ENCODE peak calls at places on chromosome 12, in four cellular contexts. A is esophagus squamous epithelium, C is BE2C, Y is cardiac muscle cell. E is an unnamed sample.
A peak's percentile ranks its signal among the peaks of the same experiment; 100 is the strongest.

GRCh38 chr12:18552829-18553228 is 185.0 kb downstream of the PLCZ1 start:
- DNase-seq in A (no peak), C (peak; percentile 8), Y (no peak), E (no peak)

GRCh38 chr12:53399896-53400295 is 19.9 kb downstream of the SP1 start:
- DNase-seq in A (no peak), C (no peak), Y (no peak), E (no peak)

GRCh38 chr12:44227601-44228000 is 391.7 kb downstream of the TMEM117 start:
- DNase-seq in A (no peak), C (no peak), Y (no peak), E (no peak)

GRCh38 chr12:92208613-92209121 is 63.0 kb upstream of the BTG1 start:
- DNase-seq in A (no peak), C (no peak), Y (peak; percentile 67), E (no peak)

GRCh38 chr12:117143008-117143532 is 43.9 kb upstream of the TESC start:
- DNase-seq in A (no peak), C (no peak), Y (no peak), E (no peak)

GRCh38 chr12:79765157-79765556 is 74.4 kb upstream of the PAWR start:
- DNase-seq in A (no peak), C (no peak), Y (no peak), E (no peak)

GRCh38 chr12:77339610-77340009 is 274.2 kb upstream of the E2F7 start:
- DNase-seq in A (no peak), C (no peak), Y (peak; percentile 3), E (no peak)

GRCh38 chr12:101777476-101777875 is 38.2 kb upstream of the SYCP3 start:
- DNase-seq in A (no peak), C (no peak), Y (no peak), E (no peak)

GRCh38 chr12:52249041-52249461 is 16.0 kb downstream of the KRT7 start:
- DNase-seq in A (no peak), C (no peak), Y (no peak), E (peak; percentile 91)

GRCh38 chr12:58509116-58509885 is 411.0 kb downstream of the LRIG3 start:
- DNase-seq in A (no peak), C (no peak), Y (peak; percentile 60), E (no peak)

GRCh38 chr12:48379784-48380183 is 29.1 kb upstream of the ZNF641 start:
- DNase-seq in A (no peak), C (no peak), Y (peak; percentile 33), E (no peak)

GRCh38 chr12:67650528-67651379 is 2.2 kb downstream of the DYRK2 start:
- DNase-seq in A (no peak), C (no peak), Y (no peak), E (no peak)

GRCh38 chr12:92769124-92769901 is 66.5 kb downstream of the PLEKHG7 start:
- DNase-seq in A (no peak), C (no peak), Y (peak; percentile 23), E (no peak)

GRCh38 chr12:54140958-54141388 is 47.8 kb downstream of the SMUG1 start:
- DNase-seq in A (no peak), C (no peak), Y (peak; percentile 14), E (peak; percentile 81)

GRCh38 chr12:53096089-53096741 is 1.3 kb upstream of the IGFBP6 start:
- DNase-seq in A (no peak), C (no peak), Y (peak; percentile 85), E (peak; percentile 92)

GRCh38 chr12:39199371-39199770 is 243.5 kb downstream of the KIF21A start:
- DNase-seq in A (no peak), C (peak; percentile 58), Y (peak; percentile 20), E (no peak)

GRCh38 chr12:115370650-115371049 is 686.7 kb upstream of the TBX3 start:
- DNase-seq in A (no peak), C (no peak), Y (no peak), E (no peak)

GRCh38 chr12:124238886-124239285 is 56.0 kb upstream of the RFLNA start:
- DNase-seq in A (no peak), C (no peak), Y (no peak), E (no peak)

GRCh38 chr12:108342985-108343384 is 3.9 kb upstream of the CMKLR1 start:
- DNase-seq in A (no peak), C (no peak), Y (no peak), E (no peak)

GRCh38 chr12:29516431-29516875 is 19.0 kb upstream of the OVCH1 start:
- DNase-seq in A (no peak), C (no peak), Y (peak; percentile 47), E (no peak)

GRCh38 chr12:92041742-92042141 is 103.9 kb downstream of the BTG1 start:
- DNase-seq in A (no peak), C (no peak), Y (no peak), E (no peak)

GRCh38 chr12:49288412-49288853 is 6.5 kb upstream of the PRPH start:
- DNase-seq in A (no peak), C (peak; percentile 60), Y (peak; percentile 67), E (peak; percentile 68)

GRCh38 chr12:93365616-93366015 is 12.1 kb upstream of the NUDT4 start:
- DNase-seq in A (no peak), C (no peak), Y (no peak), E (no peak)

GRCh38 chr12:40726366-40726765 is 34.1 kb downstream of the CNTN1 start:
- DNase-seq in A (no peak), C (no peak), Y (no peak), E (no peak)

GRCh38 chr12:38201461-38202276 is 114.9 kb upstream of the ALG10B start:
- DNase-seq in A (no peak), C (no peak), Y (no peak), E (no peak)

GRCh38 chr12:109518820-109519665 is 41.6 kb downstream of the UBE3B start:
- DNase-seq in A (no peak), C (peak; percentile 82), Y (peak; percentile 90), E (no peak)

GRCh38 chr12:778615-779014 is 26.2 kb downstream of the WNK1 start:
- DNase-seq in A (no peak), C (no peak), Y (no peak), E (no peak)

GRCh38 chr12:12349711-12350665 is at the start of gene MANSC1:
- DNase-seq in A (no peak), C (peak; percentile 72), Y (peak; percentile 43), E (peak; percentile 91)

GRCh38 chr12:94813314-94813713 is 163.0 kb upstream of the TMCC3 start:
- DNase-seq in A (no peak), C (no peak), Y (no peak), E (no peak)

GRCh38 chr12:101781834-101782543 is 42.7 kb upstream of the SYCP3 start:
- DNase-seq in A (no peak), C (no peak), Y (peak; percentile 50), E (no peak)

GRCh38 chr12:78441737-78442453 is 422.7 kb upstream of the SYT1 start:
- DNase-seq in A (no peak), C (no peak), Y (no peak), E (no peak)

GRCh38 chr12:93447555-93448265 is 6.0 kb upstream of the UBE2N start:
- DNase-seq in A (no peak), C (no peak), Y (no peak), E (no peak)

GRCh38 chr12:91138337-91138905 is 27.1 kb upstream of the LUM start:
- DNase-seq in A (no peak), C (peak; percentile 83), Y (peak; percentile 61), E (peak; percentile 47)

GRCh38 chr12:4809013-4809448 is 88.8 kb downstream of the GALNT8 start:
- DNase-seq in A (no peak), C (no peak), Y (no peak), E (peak; percentile 49)

GRCh38 chr12:96041181-96041580 is 5.8 kb upstream of the LTA4H start:
- DNase-seq in A (no peak), C (no peak), Y (no peak), E (no peak)

DNA sequence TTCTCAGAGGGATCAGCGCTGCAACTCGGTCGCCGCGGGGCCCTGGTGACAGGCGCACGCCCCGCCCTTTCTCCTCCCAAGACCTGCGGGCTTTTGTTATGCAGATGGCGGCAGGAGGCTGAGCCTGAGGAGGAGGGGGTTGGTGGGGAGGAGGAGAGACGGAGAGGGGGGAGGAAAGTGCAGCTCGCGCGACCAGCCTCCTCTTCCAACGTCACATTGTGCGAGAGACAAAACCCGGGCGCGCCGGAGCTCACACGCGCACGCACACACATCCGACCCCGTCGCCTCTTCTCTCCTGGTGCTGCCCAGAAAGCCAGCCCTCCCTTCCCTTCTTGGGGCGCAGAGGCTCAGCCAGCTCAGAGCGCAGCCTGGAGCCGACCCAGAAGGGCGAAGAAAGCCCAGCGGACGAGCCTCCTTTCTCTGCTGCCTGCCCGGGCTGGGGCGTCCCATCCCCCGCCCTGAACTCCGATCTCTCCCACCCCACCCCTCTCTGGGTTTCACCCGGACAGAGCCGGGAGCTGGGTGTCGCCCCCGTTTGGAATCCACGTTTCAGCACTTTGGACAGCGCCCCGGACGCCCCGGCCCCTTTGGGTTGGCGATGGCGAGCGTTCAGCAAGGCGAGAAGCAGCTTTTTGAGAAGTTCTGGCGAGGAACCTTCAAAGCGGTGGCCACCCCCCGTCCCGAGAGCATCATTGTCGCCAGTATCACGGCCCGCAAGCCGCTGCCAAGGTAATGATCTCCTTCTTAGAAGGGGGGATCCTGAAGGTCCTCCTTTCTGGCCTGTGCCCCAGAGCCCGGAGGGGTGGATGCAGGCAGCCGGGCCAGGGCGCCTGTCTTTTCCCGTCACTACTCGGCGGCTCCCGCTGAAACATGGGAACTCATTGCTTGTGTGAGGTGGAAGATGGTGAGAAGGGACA is at the start of gene SRRM4:
- DNase-seq in A (no peak), C (peak; percentile 97), Y (no peak), E (no peak)
- H3K4me3 ChIP-seq in A (no peak within 1 kb of the TSS), C (peak within 1 kb of the TSS; percentile 91), Y (peak within 1 kb of the TSS; percentile 38), E (no peak within 1 kb of the TSS)

GRCh38 chr12:14443531-14443930 is 78.0 kb downstream of the ATF7IP start:
- DNase-seq in A (no peak), C (no peak), Y (peak; percentile 31), E (no peak)

GRCh38 chr12:14442221-14442881 is 76.9 kb downstream of the ATF7IP start:
- DNase-seq in A (no peak), C (no peak), Y (peak; percentile 56), E (no peak)
- H3K36me3 ChIP-seq in A (peaks cover 88% of the 10 kb centered on the region), C (peaks cover 59% of the 10 kb centered on the region), Y (peaks cover 41% of the 10 kb centered on the region), E (peaks cover 2% of the 10 kb centered on the region)

GRCh38 chr12:3250576-3250975 is 173.4 kb downstream of the TSPAN9 start:
- DNase-seq in A (no peak), C (no peak), Y (no peak), E (peak; percentile 91)
- H3K4me1 ChIP-seq in A (no peaks in the 10 kb centered on the region), C (peaks cover 26% of the 10 kb centered on the region), Y (peaks cover 70% of the 10 kb centered on the region), E (no peaks in the 10 kb centered on the region)

GRCh38 chr12:112979281-112979680 is 962 bp downstream of the OAS2 start:
- DNase-seq in A (no peak), C (no peak), Y (no peak), E (peak; percentile 62)
- H3K4me3 ChIP-seq in A (peak overlapping the region; percentile 55), C (no peak overlapping the region), Y (no peak overlapping the region), E (no peak overlapping the region)

GRCh38 chr12:132068250-132068649 is 75.9 kb downstream of the DDX51 start:
- DNase-seq in A (no peak), C (no peak), Y (no peak), E (no peak)
- H3K36me3 ChIP-seq in A (peaks cover 98% of the 10 kb centered on the region), C (peaks cover 48% of the 10 kb centered on the region), Y (peaks cover 22% of the 10 kb centered on the region), E (peaks cover 3% of the 10 kb centered on the region)